ENCODE peak calls at places on chromosomes 16 and 17, in four cellular contexts. One of them, this sample, is unnamed.

GRCh38 chr16:19753815-19754643 is 36.0 kb downstream of the IQCK start:
- DNase-seq in stimulated activated CD4-positive, alpha-beta T cell treated with anti-CD3 and anti-CD28 coated beads, Interleukin-4, amount 100 ng/mL, for 1 hour: no peak
- DNase-seq in iris pigment epithelial cell: peak
- DNase-seq in myocyte: no peak
- DNase-seq in this sample: no peak

GRCh38 chr17:12642034-12642433 is 23.7 kb upstream of the MYOCD start:
- DNase-seq in iris pigment epithelial cell: no peak
- DNase-seq in stimulated activated CD4-positive, alpha-beta T cell treated with anti-CD3 and anti-CD28 coated beads, Interleukin-4, amount 100 ng/mL, for 1 hour: no peak
- DNase-seq in myocyte: no peak
- DNase-seq in this sample: no peak

GRCh38 chr17:82384730-82385429 is 13.3 kb downstream of the UTS2R start:
- DNase-seq in myocyte: peak
- DNase-seq in stimulated activated CD4-positive, alpha-beta T cell treated with anti-CD3 and anti-CD28 coated beads, Interleukin-4, amount 100 ng/mL, for 1 hour: no peak
- DNase-seq in iris pigment epithelial cell: peak
- DNase-seq in this sample: no peak

GRCh38 chr17:27315796-27316465 is 22.0 kb downstream of the WSB1 start:
- DNase-seq in iris pigment epithelial cell: no peak
- DNase-seq in stimulated activated CD4-positive, alpha-beta T cell treated with anti-CD3 and anti-CD28 coated beads, Interleukin-4, amount 100 ng/mL, for 1 hour: no peak
- DNase-seq in myocyte: no peak
- DNase-seq in this sample: no peak

GRCh38 chr16:79184464-79184863 is 416.1 kb downstream of the MAF start:
- DNase-seq in stimulated activated CD4-positive, alpha-beta T cell treated with anti-CD3 and anti-CD28 coated beads, Interleukin-4, amount 100 ng/mL, for 1 hour: no peak
- DNase-seq in myocyte: no peak
- DNase-seq in iris pigment epithelial cell: no peak
- DNase-seq in this sample: no peak

GRCh38 chr16:65038125-65038524 is 83.7 kb downstream of the CDH11 start:
- DNase-seq in myocyte: no peak
- DNase-seq in iris pigment epithelial cell: peak
- DNase-seq in stimulated activated CD4-positive, alpha-beta T cell treated with anti-CD3 and anti-CD28 coated beads, Interleukin-4, amount 100 ng/mL, for 1 hour: no peak
- DNase-seq in this sample: no peak

GRCh38 chr17:31745964-31746650 is 112.9 kb downstream of the COPRS start:
- DNase-seq in stimulated activated CD4-positive, alpha-beta T cell treated with anti-CD3 and anti-CD28 coated beads, Interleukin-4, amount 100 ng/mL, for 1 hour: no peak
- DNase-seq in iris pigment epithelial cell: no peak
- DNase-seq in myocyte: no peak
- DNase-seq in this sample: no peak

GRCh38 chr17:17884281-17885028 is 47.7 kb upstream of the SREBF1 start:
- DNase-seq in stimulated activated CD4-positive, alpha-beta T cell treated with anti-CD3 and anti-CD28 coated beads, Interleukin-4, amount 100 ng/mL, for 1 hour: no peak
- DNase-seq in iris pigment epithelial cell: no peak
- DNase-seq in myocyte: peak
- DNase-seq in this sample: no peak

GRCh38 chr16:84423416-84423837 is 55.1 kb downstream of the ATP2C2 start:
- DNase-seq in iris pigment epithelial cell: peak
- DNase-seq in myocyte: peak
- DNase-seq in stimulated activated CD4-positive, alpha-beta T cell treated with anti-CD3 and anti-CD28 coated beads, Interleukin-4, amount 100 ng/mL, for 1 hour: no peak
- DNase-seq in this sample: peak

GRCh38 chr17:64129515-64129764 is 504 bp downstream of the ERN1 start:
- DNase-seq in myocyte: no peak
- DNase-seq in iris pigment epithelial cell: no peak
- DNase-seq in stimulated activated CD4-positive, alpha-beta T cell treated with anti-CD3 and anti-CD28 coated beads, Interleukin-4, amount 100 ng/mL, for 1 hour: no peak
- DNase-seq in this sample: no peak

GRCh38 chr17:77327566-77328463 is 187.0 kb downstream of the SEC14L1 start:
- DNase-seq in stimulated activated CD4-positive, alpha-beta T cell treated with anti-CD3 and anti-CD28 coated beads, Interleukin-4, amount 100 ng/mL, for 1 hour: no peak
- DNase-seq in iris pigment epithelial cell: no peak
- DNase-seq in myocyte: peak
- DNase-seq in this sample: no peak

GRCh38 chr17:37643829-37644228 is 583 bp upstream of the DDX52 start:
- DNase-seq in iris pigment epithelial cell: no peak
- DNase-seq in myocyte: no peak
- DNase-seq in stimulated activated CD4-positive, alpha-beta T cell treated with anti-CD3 and anti-CD28 coated beads, Interleukin-4, amount 100 ng/mL, for 1 hour: no peak
- DNase-seq in this sample: no peak

GRCh38 chr17:61574542-61575351 is 16.3 kb downstream of the NACA2 start:
- DNase-seq in iris pigment epithelial cell: peak
- DNase-seq in stimulated activated CD4-positive, alpha-beta T cell treated with anti-CD3 and anti-CD28 coated beads, Interleukin-4, amount 100 ng/mL, for 1 hour: no peak
- DNase-seq in myocyte: peak
- DNase-seq in this sample: peak

GRCh38 chr17:82925336-82925735 is 85.5 kb upstream of the ZNF750 start:
- DNase-seq in myocyte: no peak
- DNase-seq in stimulated activated CD4-positive, alpha-beta T cell treated with anti-CD3 and anti-CD28 coated beads, Interleukin-4, amount 100 ng/mL, for 1 hour: no peak
- DNase-seq in iris pigment epithelial cell: no peak
- DNase-seq in this sample: no peak

GRCh38 chr17:82022310-82022980 is at the start of gene CENPX:
- DNase-seq in myocyte: no peak
- DNase-seq in iris pigment epithelial cell: no peak
- DNase-seq in stimulated activated CD4-positive, alpha-beta T cell treated with anti-CD3 and anti-CD28 coated beads, Interleukin-4, amount 100 ng/mL, for 1 hour: no peak
- DNase-seq in this sample: no peak

GRCh38 chr17:83089322-83090156 is 10.1 kb downstream of the METRNL start:
- DNase-seq in stimulated activated CD4-positive, alpha-beta T cell treated with anti-CD3 and anti-CD28 coated beads, Interleukin-4, amount 100 ng/mL, for 1 hour: no peak
- DNase-seq in myocyte: peak
- DNase-seq in iris pigment epithelial cell: no peak
- DNase-seq in this sample: no peak

GRCh38 chr16:9109255-9109654 is 17.8 kb downstream of the HAPSTR1 start:
- DNase-seq in stimulated activated CD4-positive, alpha-beta T cell treated with anti-CD3 and anti-CD28 coated beads, Interleukin-4, amount 100 ng/mL, for 1 hour: no peak
- DNase-seq in iris pigment epithelial cell: no peak
- DNase-seq in myocyte: no peak
- DNase-seq in this sample: no peak

GRCh38 chr17:76094046-76094445 is 9.5 kb downstream of the EXOC7 start:
- DNase-seq in myocyte: no peak
- DNase-seq in iris pigment epithelial cell: no peak
- DNase-seq in stimulated activated CD4-positive, alpha-beta T cell treated with anti-CD3 and anti-CD28 coated beads, Interleukin-4, amount 100 ng/mL, for 1 hour: no peak
- DNase-seq in this sample: no peak

GRCh38 chr17:42124256-42124655 is 1.7 kb downstream of the HSPB9 start:
- DNase-seq in myocyte: no peak
- DNase-seq in iris pigment epithelial cell: no peak
- DNase-seq in stimulated activated CD4-positive, alpha-beta T cell treated with anti-CD3 and anti-CD28 coated beads, Interleukin-4, amount 100 ng/mL, for 1 hour: no peak
- DNase-seq in this sample: no peak

GRCh38 chr16:1497014-1497598 is 3.9 kb downstream of the TELO2 start:
- DNase-seq in myocyte: no peak
- DNase-seq in iris pigment epithelial cell: no peak
- DNase-seq in stimulated activated CD4-positive, alpha-beta T cell treated with anti-CD3 and anti-CD28 coated beads, Interleukin-4, amount 100 ng/mL, for 1 hour: no peak
- DNase-seq in this sample: no peak

GRCh38 chr17:48612456-48612853 is 1.6 kb upstream of the HOXB7 start:
- DNase-seq in stimulated activated CD4-positive, alpha-beta T cell treated with anti-CD3 and anti-CD28 coated beads, Interleukin-4, amount 100 ng/mL, for 1 hour: no peak
- DNase-seq in myocyte: peak
- DNase-seq in iris pigment epithelial cell: no peak
- DNase-seq in this sample: no peak

GRCh38 chr16:77971306-77972131 is 50.8 kb upstream of the CLEC3A start:
- DNase-seq in stimulated activated CD4-positive, alpha-beta T cell treated with anti-CD3 and anti-CD28 coated beads, Interleukin-4, amount 100 ng/mL, for 1 hour: peak
- DNase-seq in iris pigment epithelial cell: peak
- DNase-seq in myocyte: peak
- DNase-seq in this sample: peak

GRCh38 chr17:27975146-27976011 is 67.1 kb upstream of the NLK start:
- DNase-seq in myocyte: peak
- DNase-seq in stimulated activated CD4-positive, alpha-beta T cell treated with anti-CD3 and anti-CD28 coated beads, Interleukin-4, amount 100 ng/mL, for 1 hour: no peak
- DNase-seq in iris pigment epithelial cell: peak
- DNase-seq in this sample: no peak

GRCh38 chr16:54407596-54407995 is 121.0 kb upstream of the IRX3 start:
- DNase-seq in myocyte: peak
- DNase-seq in iris pigment epithelial cell: peak
- DNase-seq in stimulated activated CD4-positive, alpha-beta T cell treated with anti-CD3 and anti-CD28 coated beads, Interleukin-4, amount 100 ng/mL, for 1 hour: no peak
- DNase-seq in this sample: peak

GRCh38 chr17:4708436-4708835 is 2.0 kb upstream of the ARRB2 start:
- DNase-seq in stimulated activated CD4-positive, alpha-beta T cell treated with anti-CD3 and anti-CD28 coated beads, Interleukin-4, amount 100 ng/mL, for 1 hour: peak
- DNase-seq in myocyte: no peak
- DNase-seq in iris pigment epithelial cell: no peak
- DNase-seq in this sample: no peak

GRCh38 chr17:21039839-21040575 is 2.8 kb downstream of the USP22 start:
- DNase-seq in stimulated activated CD4-positive, alpha-beta T cell treated with anti-CD3 and anti-CD28 coated beads, Interleukin-4, amount 100 ng/mL, for 1 hour: peak
- DNase-seq in iris pigment epithelial cell: peak
- DNase-seq in myocyte: peak
- DNase-seq in this sample: no peak

GRCh38 chr17:28272166-28272565 is 46.8 kb upstream of the TMEM97 start:
- DNase-seq in iris pigment epithelial cell: no peak
- DNase-seq in stimulated activated CD4-positive, alpha-beta T cell treated with anti-CD3 and anti-CD28 coated beads, Interleukin-4, amount 100 ng/mL, for 1 hour: no peak
- DNase-seq in myocyte: no peak
- DNase-seq in this sample: no peak

GRCh38 chr17:72287586-72287985 is 166.8 kb downstream of the SOX9 start:
- DNase-seq in iris pigment epithelial cell: no peak
- DNase-seq in stimulated activated CD4-positive, alpha-beta T cell treated with anti-CD3 and anti-CD28 coated beads, Interleukin-4, amount 100 ng/mL, for 1 hour: no peak
- DNase-seq in myocyte: no peak
- DNase-seq in this sample: no peak

GRCh38 chr17:34909040-34909439 is 52.2 kb downstream of the CCT6B start:
- DNase-seq in stimulated activated CD4-positive, alpha-beta T cell treated with anti-CD3 and anti-CD28 coated beads, Interleukin-4, amount 100 ng/mL, for 1 hour: no peak
- DNase-seq in myocyte: no peak
- DNase-seq in iris pigment epithelial cell: no peak
- DNase-seq in this sample: no peak

GRCh38 chr16:14496786-14497185 is 133.3 kb downstream of the PARN start:
- DNase-seq in iris pigment epithelial cell: no peak
- DNase-seq in myocyte: peak
- DNase-seq in stimulated activated CD4-positive, alpha-beta T cell treated with anti-CD3 and anti-CD28 coated beads, Interleukin-4, amount 100 ng/mL, for 1 hour: no peak
- DNase-seq in this sample: no peak

GRCh38 chr16:46649571-46649970 is 28.4 kb upstream of the SHCBP1 start:
- DNase-seq in stimulated activated CD4-positive, alpha-beta T cell treated with anti-CD3 and anti-CD28 coated beads, Interleukin-4, amount 100 ng/mL, for 1 hour: no peak
- DNase-seq in myocyte: peak
- DNase-seq in iris pigment epithelial cell: no peak
- DNase-seq in this sample: no peak

GRCh38 chr17:17403899-17404576 is 72.8 kb upstream of the MED9 start:
- DNase-seq in myocyte: peak
- DNase-seq in stimulated activated CD4-positive, alpha-beta T cell treated with anti-CD3 and anti-CD28 coated beads, Interleukin-4, amount 100 ng/mL, for 1 hour: peak
- DNase-seq in iris pigment epithelial cell: no peak
- DNase-seq in this sample: no peak

GRCh38 chr16:69465083-69465721 is 40.8 kb downstream of the CYB5B start:
- DNase-seq in myocyte: peak
- DNase-seq in stimulated activated CD4-positive, alpha-beta T cell treated with anti-CD3 and anti-CD28 coated beads, Interleukin-4, amount 100 ng/mL, for 1 hour: no peak
- DNase-seq in iris pigment epithelial cell: peak
- DNase-seq in this sample: no peak

GRCh38 chr16:57113042-57113453 is 20.7 kb downstream of the CPNE2 start:
- DNase-seq in stimulated activated CD4-positive, alpha-beta T cell treated with anti-CD3 and anti-CD28 coated beads, Interleukin-4, amount 100 ng/mL, for 1 hour: no peak
- DNase-seq in iris pigment epithelial cell: peak
- DNase-seq in myocyte: peak
- DNase-seq in this sample: no peak

GRCh38 chr16:56480776-56481467 is 29.6 kb downstream of the OGFOD1 start:
- DNase-seq in myocyte: no peak
- DNase-seq in stimulated activated CD4-positive, alpha-beta T cell treated with anti-CD3 and anti-CD28 coated beads, Interleukin-4, amount 100 ng/mL, for 1 hour: no peak
- DNase-seq in iris pigment epithelial cell: peak
- DNase-seq in this sample: no peak